ENCODE peak calls at places on chromosome 2, in six cellular contexts. H is K562, E is IMR-90, D is HCT116, V is tibial artery, G is H1. T is an unnamed sample.
A peak's percentile ranks its signal among the peaks of the same experiment; 100 is the strongest.

GRCh38 chr2:84959045-84959493 is 11.9 kb upstream of the KCMF1 start:
- DNase-seq in G (no peak), H (no peak), E (peak; percentile 90), V (no peak), D (peak; percentile 57), T (no peak)

GRCh38 chr2:28390241-28390856 is 2.3 kb upstream of the FOSL2 start:
- DNase-seq in E (peak; percentile 91), G (peak; percentile 82), H (peak; percentile 71), D (peak; percentile 70), V (peak; percentile 88), T (peak; percentile 80)

GRCh38 chr2:50674876-50675275 is 357.1 kb downstream of the NRXN1 start:
- DNase-seq in E (no peak), G (peak; percentile 65), D (no peak), H (peak; percentile 7), V (no peak), T (no peak)

GRCh38 chr2:200469708-200470600 is 39.9 kb downstream of the KCTD18 start:
- DNase-seq in H (no peak), E (no peak), D (no peak), G (no peak), V (no peak), T (no peak)

GRCh38 chr2:240930631-240931318 is 24.6 kb downstream of the CROCC2 start:
- DNase-seq in E (no peak), D (no peak), H (no peak), V (no peak), G (peak; percentile 40), T (peak; percentile 50)

GRCh38 chr2:102480796-102481195 is 7.8 kb downstream of the SLC9A4 start:
- DNase-seq in D (no peak), H (no peak), G (no peak), E (no peak), V (no peak), T (no peak)

GRCh38 chr2:233075966-233076339 is 15.8 kb downstream of the INPP5D start:
- DNase-seq in G (no peak), D (no peak), V (no peak), H (no peak), E (no peak), T (no peak)

GRCh38 chr2:70515938-70516337 is 37.7 kb downstream of the TGFA start:
- DNase-seq in G (no peak), D (no peak), E (no peak), V (no peak), H (no peak), T (no peak)

GRCh38 chr2:71581015-71581414 is 127.7 kb downstream of the DYSF start:
- DNase-seq in E (no peak), V (peak; percentile 51), H (no peak), G (no peak), D (no peak), T (no peak)

GRCh38 chr2:57542081-57542480 is 504.5 kb upstream of the VRK2 start:
- DNase-seq in V (no peak), E (no peak), H (no peak), D (no peak), G (no peak), T (no peak)

GRCh38 chr2:224646242-224646846 is 61.2 kb upstream of the CUL3 start:
- DNase-seq in D (peak; percentile 38), H (peak; percentile 25), V (no peak), E (peak; percentile 4), G (no peak), T (no peak)

GRCh38 chr2:63792523-63792922 is 49.2 kb upstream of the UGP2 start:
- DNase-seq in E (peak; percentile 94), D (no peak), G (no peak), H (no peak), V (no peak), T (no peak)

GRCh38 chr2:216119144-216119543 is 10.0 kb downstream of the XRCC5 start:
- DNase-seq in V (no peak), H (no peak), D (no peak), G (no peak), E (no peak), T (no peak)

GRCh38 chr2:47485177-47485576 is 82.2 kb downstream of the MSH2 start:
- DNase-seq in G (no peak), D (no peak), H (no peak), V (no peak), E (no peak), T (no peak)

GRCh38 chr2:29596584-29596983 is 324.8 kb downstream of the ALK start:
- DNase-seq in H (no peak), D (no peak), G (no peak), V (no peak), E (no peak), T (no peak)

GRCh38 chr2:188449992-188450391 is 158.3 kb downstream of the GULP1 start:
- DNase-seq in G (no peak), E (no peak), D (no peak), H (peak; percentile 2), V (no peak), T (no peak)

GRCh38 chr2:71781695-71782228 is 328.4 kb downstream of the DYSF start:
- DNase-seq in V (no peak), E (no peak), D (no peak), G (no peak), H (no peak), T (no peak)

GRCh38 chr2:190836767-190837166 is 43.9 kb upstream of the GLS start:
- DNase-seq in D (no peak), H (no peak), V (no peak), G (no peak), E (no peak), T (no peak)

GRCh38 chr2:7887441-7887840 is 794.4 kb upstream of the ID2 start:
- DNase-seq in H (no peak), G (no peak), V (no peak), E (no peak), D (no peak), T (no peak)

GRCh38 chr2:3581367-3582262 is 6.6 kb downstream of the RPS7 start:
- DNase-seq in D (no peak), E (no peak), H (no peak), G (no peak), V (no peak), T (no peak)

GRCh38 chr2:99682280-99683060 is 192.7 kb upstream of the REV1 start:
- DNase-seq in H (no peak), V (no peak), G (peak; percentile 28), D (no peak), E (peak; percentile 60), T (no peak)

GRCh38 chr2:191376981-191377629 is 131.9 kb downstream of the MYO1B start:
- DNase-seq in V (peak; percentile 88), D (peak; percentile 80), H (peak; percentile 52), G (no peak), E (peak; percentile 93), T (peak; percentile 74)

GRCh38 chr2:225793736-225794550 is 394.4 kb downstream of the NYAP2 start:
- DNase-seq in G (no peak), E (no peak), H (no peak), V (no peak), D (no peak), T (no peak)

GRCh38 chr2:167294775-167295140 is 406.5 kb downstream of the XIRP2 start:
- DNase-seq in H (no peak), G (no peak), E (peak; percentile 22), V (no peak), D (no peak), T (no peak)

GRCh38 chr2:229601936-229602335 is 112.4 kb downstream of the DNER start:
- DNase-seq in V (no peak), E (no peak), D (no peak), H (no peak), G (no peak), T (no peak)

GRCh38 chr2:72889991-72890390 is 2.8 kb downstream of the SPR start:
- DNase-seq in V (no peak), G (no peak), E (no peak), H (no peak), D (no peak), T (no peak)

DNA sequence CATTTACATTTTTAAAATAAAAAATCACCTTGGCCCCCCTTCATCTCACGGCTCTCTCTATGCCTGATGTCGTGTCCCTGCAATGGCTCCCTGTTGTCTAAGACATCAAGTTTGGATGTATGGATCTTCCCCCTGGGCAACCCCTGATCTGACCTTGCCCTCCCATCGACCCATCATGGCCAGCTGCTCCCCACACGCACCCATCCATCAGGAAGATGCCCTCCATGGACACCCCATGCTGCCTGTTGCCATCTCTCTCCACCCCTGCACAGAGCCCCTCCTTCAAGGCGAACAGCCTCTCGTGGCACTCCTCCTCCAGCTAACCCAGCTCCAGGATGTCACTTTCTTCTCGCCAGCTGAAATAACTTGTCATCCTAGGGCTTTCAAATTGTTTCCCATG is 59.5 kb downstream of the DPYSL5 start:
- DNase-seq in G (no peak), H (no peak), D (no peak), E (no peak), V (no peak), T (no peak)
- H3K27ac ChIP-seq in G (no peak overlapping the region), H (no peak overlapping the region), D (no peak overlapping the region), E (no peak overlapping the region), V (no peak overlapping the region), T (no peak overlapping the region)

GRCh38 chr2:123380536-123380935 is 644.6 kb upstream of the CNTNAP5 start:
- DNase-seq in E (no peak), D (no peak), V (no peak), H (no peak), G (no peak), T (no peak)
- H3K4me1 ChIP-seq in E (no peaks in the 10 kb centered on the region), D (no peaks in the 10 kb centered on the region), V (no peaks in the 10 kb centered on the region), H (no peaks in the 10 kb centered on the region), G (no peaks in the 10 kb centered on the region), T (no peaks in the 10 kb centered on the region)

GRCh38 chr2:37283207-37283606 is 41.4 kb downstream of the PRKD3 start:
- DNase-seq in V (no peak), G (no peak), H (no peak), E (peak; percentile 93), D (no peak), T (no peak)

GRCh38 chr2:37291680-37292079 is 33.0 kb downstream of the PRKD3 start:
- DNase-seq in V (no peak), G (no peak), D (no peak), E (no peak), H (no peak), T (no peak)

GRCh38 chr2:37282746-37283145 is 41.9 kb downstream of the PRKD3 start:
- DNase-seq in D (no peak), G (no peak), V (no peak), E (peak; percentile 46), H (no peak), T (no peak)

GRCh38 chr2:37284386-37284785 is 40.2 kb downstream of the PRKD3 start:
- DNase-seq in D (no peak), V (no peak), G (no peak), H (no peak), E (peak; percentile 13), T (no peak)

GRCh38 chr2:37287966-37288365 is 36.7 kb downstream of the PRKD3 start:
- DNase-seq in V (no peak), H (peak; percentile 5), G (no peak), E (no peak), D (no peak), T (no peak)
- TF ChIP-seq CTCF in V (no peak), H (peak; percentile 38), G (peak; percentile 41), E (no peak), D (peak; percentile 20), T (peak; percentile 11)

DNA sequence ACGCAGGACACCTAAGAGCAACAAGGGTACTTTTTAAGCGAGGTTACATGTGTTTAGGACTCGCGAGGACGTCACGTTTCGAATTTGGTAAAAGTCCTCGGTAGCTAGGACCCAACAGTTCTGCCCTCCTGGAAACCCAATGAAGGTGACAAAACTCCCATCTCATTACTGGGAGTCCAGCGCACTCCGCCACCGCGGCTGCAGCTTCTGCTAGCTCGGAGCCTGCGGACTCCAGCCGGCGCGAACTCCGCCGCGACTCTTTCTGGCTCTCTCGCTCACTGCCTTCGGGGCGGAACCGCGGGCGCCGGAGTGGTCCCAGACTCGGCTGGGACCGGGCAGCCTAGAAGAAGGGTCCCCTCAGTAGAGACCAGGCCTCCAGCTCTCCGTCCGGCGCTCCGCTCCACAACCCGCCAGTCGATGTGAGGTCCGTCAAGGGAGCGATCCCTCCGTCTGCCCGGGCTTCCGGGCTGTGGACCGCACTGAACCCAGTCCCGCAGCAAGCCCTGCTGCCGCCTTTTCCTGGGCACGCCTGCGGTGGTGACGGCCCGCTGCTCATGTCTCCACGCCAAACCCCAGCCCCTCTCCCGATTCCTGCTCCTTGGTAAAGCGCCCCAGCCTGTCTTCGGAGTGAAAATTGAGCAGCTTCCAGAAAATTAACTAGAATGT is 3.0 kb upstream of the OSR1 start:
- DNase-seq in H (no peak), D (no peak), E (no peak), G (peak; percentile 67), V (peak; percentile 37), T (peak; percentile 62)
- H3K27ac ChIP-seq in H (no peak overlapping the region), D (no peak overlapping the region), E (peak overlapping the region; percentile 1), G (no peak overlapping the region), V (peak overlapping the region; percentile 93), T (no peak overlapping the region)